ENCODE peak calls at places on chromosomes 12 and 14, in four cellular contexts. O is anterior cingulate cortex, M is neural crest cell, Q is hepatic stellate cell. L is an unnamed sample.

GRCh38 chr14:32230181-32230580 is 27.1 kb upstream of the RNU6-8 start:
- DNase-seq in Q (peak; percentile 19), O (no peak), M (no peak), L (no peak)

GRCh38 chr12:51429705-51430104 is 5.1 kb downstream of the SLC4A8 start:
- DNase-seq in M (no peak), O (no peak), Q (no peak), L (no peak)

GRCh38 chr12:80041691-80042090 is 57.6 kb upstream of the OTOGL start:
- DNase-seq in Q (no peak), O (no peak), M (no peak), L (no peak)

GRCh38 chr14:60757617-60758016 is 23.1 kb downstream of the MNAT1 start:
- DNase-seq in M (no peak), Q (peak; percentile 21), O (no peak), L (no peak)

GRCh38 chr14:84144166-84144565 is 1385.8 kb upstream of the FLRT2 start:
- DNase-seq in M (no peak), O (no peak), Q (no peak), L (no peak)

GRCh38 chr12:107662431-107662830 is 23.2 kb upstream of the PWP1 start:
- DNase-seq in M (no peak), Q (no peak), O (peak; percentile 29), L (no peak)

GRCh38 chr14:61140872-61141271 is 140.3 kb downstream of the TMEM30B start:
- DNase-seq in O (no peak), Q (no peak), M (no peak), L (no peak)

GRCh38 chr12:56029166-56029519 is 8.3 kb downstream of the IKZF4 start:
- DNase-seq in Q (peak; percentile 40), M (no peak), O (no peak), L (no peak)

GRCh38 chr12:107512391-107512790 is 173.2 kb upstream of the PWP1 start:
- DNase-seq in M (no peak), O (no peak), Q (no peak), L (no peak)

GRCh38 chr12:26523708-26524150 is 309.3 kb downstream of the ITPR2 start:
- DNase-seq in Q (peak; percentile 14), O (peak; percentile 89), M (no peak), L (peak; percentile 97)

GRCh38 chr12:18782827-18783226 is 44.9 kb downstream of the CAPZA3 start:
- DNase-seq in O (no peak), M (no peak), Q (no peak), L (no peak)

GRCh38 chr12:96658075-96658474 is 168.7 kb downstream of the CFAP54 start:
- DNase-seq in M (no peak), O (no peak), Q (no peak), L (no peak)

GRCh38 chr12:16349132-16349463 is 1.7 kb downstream of the MGST1 start:
- DNase-seq in O (peak; percentile 7), Q (peak; percentile 33), M (no peak), L (no peak)

GRCh38 chr12:105423921-105424320 is 93.4 kb downstream of the C12orf75 start:
- DNase-seq in O (no peak), Q (no peak), M (no peak), L (no peak)

GRCh38 chr12:15171015-15171646 is 50.1 kb downstream of the RERG start:
- DNase-seq in M (no peak), Q (no peak), O (no peak), L (no peak)

GRCh38 chr12:83818888-83819287 is 1093.7 kb downstream of the SLC6A15 start:
- DNase-seq in Q (no peak), O (no peak), M (no peak), L (no peak)

GRCh38 chr12:42504049-42504448 is 85.5 kb downstream of the PRICKLE1 start:
- DNase-seq in O (no peak), M (no peak), Q (no peak), L (no peak)

GRCh38 chr12:53427905-53428594 is 4.4 kb downstream of the AMHR2 start:
- DNase-seq in M (no peak), Q (peak; percentile 72), O (no peak), L (no peak)

GRCh38 chr14:66422019-66422946 is 63.9 kb upstream of the CCDC196 start:
- DNase-seq in O (no peak), Q (no peak), M (no peak), L (no peak)

GRCh38 chr12:15472036-15472435 is 149.7 kb downstream of the PTPRO start:
- DNase-seq in Q (no peak), O (no peak), M (no peak), L (no peak)

GRCh38 chr14:66401447-66402095 is 84.6 kb upstream of the CCDC196 start:
- DNase-seq in Q (no peak), O (no peak), M (no peak), L (peak; percentile 40)

GRCh38 chr14:25032092-25032784 is 17.7 kb downstream of the STXBP6 start:
- DNase-seq in Q (no peak), M (no peak), O (no peak), L (peak; percentile 26)

GRCh38 chr12:1936406-1937320 is 18.2 kb upstream of the CACNA2D4 start:
- DNase-seq in O (peak; percentile 74), M (no peak), Q (no peak), L (no peak)

GRCh38 chr12:118866346-118866745 is 115.0 kb upstream of the SRRM4 start:
- DNase-seq in Q (no peak), O (no peak), M (no peak), L (no peak)

GRCh38 chr12:10673660-10674384 is at the start of gene STYK1:
- DNase-seq in O (no peak), Q (peak; percentile 61), M (peak; percentile 47), L (peak; percentile 14)

GRCh38 chr12:42172811-42173210 is 28.1 kb upstream of the GXYLT1 start:
- DNase-seq in M (no peak), Q (no peak), O (no peak), L (no peak)

GRCh38 chr12:42442328-42442759 is 116.4 kb downstream of the PPHLN1 start:
- DNase-seq in O (no peak), M (no peak), Q (no peak), L (no peak)

GRCh38 chr12:54017027-54017788 is 8.4 kb downstream of the HOXC8 start:
- DNase-seq in O (no peak), M (no peak), Q (no peak), L (peak; percentile 54)

GRCh38 chr14:45531022-45531421 is 278.0 kb upstream of the MIS18BP1 start:
- DNase-seq in Q (no peak), O (no peak), M (no peak), L (no peak)

GRCh38 chr14:105919458-105920150 is 393.2 kb downstream of the TMEM121 start:
- DNase-seq in O (no peak), M (no peak), Q (no peak), L (no peak)

GRCh38 chr12:646303-647038 is 16.8 kb downstream of the NINJ2 start:
- DNase-seq in M (no peak), O (no peak), Q (no peak), L (no peak)

GRCh38 chr12:53172352-53172751 is 8.2 kb upstream of the ZNF740 start:
- DNase-seq in Q (no peak), O (no peak), M (no peak), L (no peak)

GRCh38 chr12:25590021-25590721 is 37.1 kb upstream of the LMNTD1 start:
- DNase-seq in M (no peak), O (no peak), Q (no peak), L (no peak)

GRCh38 chr14:58353516-58354299 is 42.0 kb upstream of the TOMM20L start:
- DNase-seq in O (no peak), M (no peak), Q (peak; percentile 5), L (no peak)

GRCh38 chr14:53872551-53873188 is 84.0 kb downstream of the BMP4 start:
- DNase-seq in M (no peak), Q (no peak), O (no peak), L (no peak)

GRCh38 chr14:28382460-28383220 is 383.9 kb upstream of the FOXG1 start:
- DNase-seq in M (no peak), O (no peak), Q (no peak), L (no peak)

GRCh38 chr12:6377667-6377994 is 2.3 kb upstream of the SCNN1A start:
- DNase-seq in Q (no peak), M (no peak), O (no peak), L (no peak)

GRCh38 chr12:94109154-94109553 is 39.2 kb upstream of the PLXNC1 start:
- DNase-seq in O (no peak), M (no peak), Q (peak; percentile 21), L (no peak)

GRCh38 chr12:43009307-43009706 is 419.8 kb upstream of the PRICKLE1 start:
- DNase-seq in M (no peak), O (no peak), Q (no peak), L (no peak)

L was measured in SK-N-DZ.